ENCODE peak calls at places on chromosome 18, in six cellular contexts. I is right lobe of liver, D is uterus, P is HCT116, N is astrocyte of the spinal cord, A is GM12865. C is an unnamed sample.

GRCh38 chr18:48953096-48953706 is 2.4 kb upstream of the SMAD7 start:
- DNase-seq in A (no peak), I (no peak), P (no peak), D (no peak), N (no peak), C (no peak)

GRCh38 chr18:49398331-49398730 is 62.1 kb downstream of the DYM start:
- DNase-seq in P (no peak), D (no peak), N (no peak), A (no peak), I (no peak), C (no peak)

GRCh38 chr18:75252136-75252535 is 41.5 kb downstream of the TSHZ1 start:
- DNase-seq in D (no peak), N (no peak), I (no peak), P (no peak), A (no peak), C (no peak)

GRCh38 chr18:56305583-56305982 is 332.8 kb downstream of the TXNL1 start:
- DNase-seq in A (no peak), P (no peak), D (no peak), N (no peak), I (no peak), C (no peak)

GRCh38 chr18:77086034-77086433 is 46.5 kb downstream of the MBP start:
- DNase-seq in N (peak; percentile 80), D (no peak), I (no peak), P (no peak), A (no peak), C (no peak)

GRCh38 chr18:35713545-35713944 is 132.0 kb downstream of the GALNT1 start:
- DNase-seq in A (no peak), D (no peak), I (no peak), N (peak; percentile 67), P (no peak), C (no peak)

GRCh38 chr18:48946329-48946835 is 4.4 kb downstream of the SMAD7 start:
- DNase-seq in A (no peak), P (no peak), N (peak; percentile 69), D (peak; percentile 17), I (no peak), C (no peak)

GRCh38 chr18:71001597-71001996 is 712.8 kb downstream of the SOCS6 start:
- DNase-seq in A (no peak), N (peak; percentile 6), P (no peak), I (no peak), D (no peak), C (no peak)

GRCh38 chr18:54551590-54551989 is 39.5 kb upstream of the DYNAP start:
- DNase-seq in A (no peak), P (no peak), N (peak; percentile 3), D (no peak), I (no peak), C (no peak)

GRCh38 chr18:76572517-76573247 is 77.6 kb upstream of the ZNF516 start:
- DNase-seq in D (no peak), A (peak; percentile 24), N (no peak), I (peak; percentile 16), P (no peak), C (no peak)

GRCh38 chr18:43886341-43886740 is 609.1 kb upstream of the SYT4 start:
- DNase-seq in D (no peak), P (no peak), I (no peak), N (no peak), A (no peak), C (no peak)

GRCh38 chr18:37261988-37262387 is 303.6 kb downstream of the CELF4 start:
- DNase-seq in P (no peak), I (no peak), N (no peak), D (no peak), A (no peak), C (no peak)

GRCh38 chr18:48931680-48932461 is 18.9 kb downstream of the SMAD7 start:
- DNase-seq in N (no peak), A (peak; percentile 87), D (no peak), P (no peak), I (no peak), C (no peak)

GRCh38 chr18:74905245-74905644 is 303.7 kb downstream of the PTGR3 start:
- DNase-seq in A (no peak), I (no peak), N (no peak), P (no peak), D (no peak), C (no peak)

GRCh38 chr18:24075731-24076130 is 61.2 kb downstream of the TTC39C start:
- DNase-seq in P (peak; percentile 4), N (no peak), I (no peak), D (no peak), A (no peak), C (no peak)

GRCh38 chr18:44107187-44107586 is 573.5 kb upstream of the SETBP1 start:
- DNase-seq in A (no peak), P (no peak), D (no peak), N (no peak), I (no peak), C (no peak)

GRCh38 chr18:59662008-59662701 is 35.1 kb downstream of the CCBE1 start:
- DNase-seq in P (no peak), N (peak; percentile 32), A (no peak), I (no peak), D (no peak), C (no peak)

GRCh38 chr18:44098551-44099098 is 582.1 kb upstream of the SETBP1 start:
- DNase-seq in I (no peak), P (no peak), D (peak; percentile 20), A (peak; percentile 14), N (peak; percentile 47), C (no peak)

GRCh38 chr18:31420032-31420431 is 27.5 kb upstream of the DSG3 start:
- DNase-seq in A (no peak), P (no peak), I (no peak), N (no peak), D (no peak), C (no peak)

GRCh38 chr18:78403371-78403770 is 576.2 kb upstream of the SALL3 start:
- DNase-seq in N (no peak), A (no peak), D (no peak), P (no peak), I (no peak), C (no peak)

GRCh38 chr18:39772155-39772919 is 2182.7 kb upstream of the PIK3C3 start:
- DNase-seq in I (no peak), A (no peak), N (peak; percentile 49), D (no peak), P (no peak), C (no peak)

GRCh38 chr18:49227456-49227855 is 233.0 kb downstream of the DYM start:
- DNase-seq in A (no peak), N (no peak), D (no peak), P (no peak), I (no peak), C (no peak)

DNA sequence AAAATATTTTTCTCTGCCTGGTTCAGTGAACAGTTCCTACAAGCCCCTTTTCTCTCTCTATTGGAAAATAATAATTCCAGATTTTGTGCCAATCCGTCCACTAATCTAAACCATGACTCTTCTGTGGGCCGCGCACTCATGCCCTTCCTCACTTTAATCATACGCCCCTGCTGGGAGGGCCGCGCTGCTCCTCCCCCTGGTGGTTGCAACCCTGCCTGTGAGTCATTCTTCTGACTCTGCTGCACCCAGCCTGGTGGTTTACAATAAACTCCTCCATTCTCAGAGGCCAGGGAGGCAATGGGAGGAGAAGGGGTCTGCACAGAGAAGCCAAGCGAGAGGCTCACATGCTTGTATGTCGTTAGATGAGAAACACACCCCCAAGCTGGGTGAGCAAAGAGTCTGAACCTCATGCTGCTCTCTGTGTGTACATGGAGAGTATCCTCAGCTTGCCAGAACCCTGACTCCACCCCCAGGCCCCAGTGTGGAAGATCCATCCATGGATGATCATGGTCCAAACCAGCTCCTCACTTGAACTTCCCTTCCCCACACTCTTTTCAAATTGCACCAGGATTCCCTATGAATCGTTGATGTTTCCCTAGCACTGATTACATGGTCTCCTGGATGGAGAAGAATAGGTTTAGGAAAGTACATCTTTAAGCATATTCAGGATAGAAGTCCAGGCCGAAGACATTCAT is 228.9 kb downstream of the ANKRD30B start:
- DNase-seq in I (no peak), D (no peak), A (no peak), N (peak; percentile 84), P (no peak), C (no peak)
- TF ChIP-seq CTCF in I (no peak), D (no peak), A (no peak), N (peak; percentile 49), P (no peak), C (no peak)

DNA sequence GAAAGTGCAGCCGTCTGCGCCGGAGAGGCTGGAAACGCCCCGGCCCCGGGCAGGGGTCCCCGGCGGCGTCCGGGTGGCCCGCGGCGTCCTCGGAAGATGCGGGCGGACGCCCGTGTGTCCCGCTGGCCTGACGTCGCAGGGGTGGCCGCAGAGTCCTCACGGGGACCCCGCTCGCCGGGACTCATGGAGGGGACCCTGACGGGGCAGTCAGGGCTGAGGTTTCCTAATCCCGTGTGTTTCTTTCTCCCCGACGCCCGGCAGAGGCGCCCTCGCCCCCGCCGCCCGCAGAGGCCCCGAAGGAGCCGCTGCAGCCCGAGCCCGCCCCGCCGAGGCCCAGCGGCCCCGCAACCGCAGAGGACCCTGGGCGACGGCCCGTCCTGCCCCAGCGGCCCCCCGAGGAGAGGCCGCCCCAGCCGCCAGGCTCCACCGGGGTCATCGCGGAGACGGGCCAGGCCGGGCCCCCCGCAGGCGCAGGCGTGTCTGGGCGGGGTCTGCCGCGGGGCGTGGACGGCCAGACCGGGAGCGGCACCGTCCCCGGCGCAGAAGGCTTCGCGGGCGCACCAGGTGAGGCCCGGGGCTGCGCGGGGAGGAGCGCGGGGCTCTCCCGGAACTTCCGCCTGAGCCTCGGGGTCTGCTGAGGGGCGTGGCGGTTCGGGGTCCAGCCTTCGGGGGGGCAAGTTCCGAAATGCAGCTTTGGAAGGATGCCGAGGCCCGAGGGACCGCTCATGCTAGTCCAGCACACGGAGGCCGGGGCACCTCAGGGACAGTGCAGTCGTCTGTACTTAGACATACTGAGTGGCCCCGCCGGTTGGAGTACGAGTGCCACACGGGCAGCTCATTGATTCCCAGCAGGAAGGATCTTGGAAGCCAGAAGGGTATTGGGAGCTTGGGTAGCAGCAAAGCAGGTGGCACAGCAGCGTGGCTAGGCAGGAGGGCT is 60.0 kb downstream of the EMILIN2 start:
- DNase-seq in I (peak; percentile 46), D (peak; percentile 59), N (no peak), A (peak; percentile 45), P (no peak), C (no peak)
- TF ChIP-seq CTCF in I (no peak), D (peak; percentile 64), N (peak; percentile 31), A (peak; percentile 35), P (peak; percentile 20), C (no peak)

DNA sequence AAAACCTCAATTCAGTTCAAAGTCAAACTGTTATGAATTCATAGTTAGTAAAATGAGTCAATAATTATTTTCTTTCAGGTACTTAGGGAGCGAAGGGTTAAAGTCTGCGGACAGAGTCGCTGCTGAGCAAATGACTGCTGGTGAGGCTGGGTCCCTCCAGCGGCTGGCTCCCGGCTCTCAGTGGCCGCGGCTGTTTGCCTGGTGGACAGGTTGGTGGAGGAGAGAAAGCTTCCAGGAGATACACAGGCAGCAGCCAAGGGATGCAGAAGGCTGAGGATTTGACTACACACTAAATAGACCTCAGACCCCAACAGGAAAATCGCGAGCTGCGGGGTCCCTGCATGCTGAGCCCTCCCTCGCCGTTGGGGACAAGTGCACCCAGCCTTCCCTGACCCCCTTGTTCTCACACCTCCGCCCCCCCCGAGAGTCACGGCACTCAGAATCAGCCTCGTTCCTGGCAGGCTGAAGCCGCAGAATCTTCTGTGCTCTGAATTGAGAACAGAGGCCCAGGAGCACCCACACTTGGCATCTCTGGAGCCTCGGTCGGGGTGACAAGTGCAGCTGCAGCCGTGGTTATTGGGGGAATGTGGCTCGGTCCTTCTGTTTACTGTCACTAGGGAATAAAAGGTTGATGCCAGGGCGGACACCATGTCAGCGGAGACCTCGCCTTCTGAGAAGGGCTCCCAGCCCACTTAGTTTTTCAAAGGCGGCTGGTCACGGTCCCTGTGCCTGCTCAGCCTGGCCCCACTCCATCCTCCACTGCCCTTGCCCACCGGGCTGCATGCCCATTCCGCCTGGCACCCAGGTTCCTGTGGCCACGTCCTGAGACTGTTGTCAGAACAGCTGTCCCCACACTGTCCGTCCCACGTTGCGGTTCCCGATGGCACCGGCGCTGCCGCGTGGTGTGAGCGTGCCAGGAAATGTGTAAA is 74.0 kb downstream of the SLC66A2 start:
- DNase-seq in N (no peak), I (no peak), P (no peak), A (no peak), D (no peak), C (peak; percentile 45)
- TF ChIP-seq CTCF in N (no peak), I (no peak), P (no peak), A (no peak), D (no peak), C (no peak)

GRCh38 chr18:26803643-26804042 is 61.9 kb downstream of the AQP4 start:
- DNase-seq in I (no peak), N (no peak), A (no peak), D (no peak), P (no peak), C (no peak)
- TF ChIP-seq CTCF in I (no peak), N (no peak), A (no peak), D (no peak), P (no peak), C (no peak)